ENCODE peak calls at places on chromosomes 7 and 10, in six cellular contexts. H, U, S, L, R and Y are unnamed samples.

GRCh38 chr10:132364594-132364970 is 32.4 kb upstream of the PWWP2B start:
- DNase-seq in H (no peak), U (no peak), S (no peak), L (no peak), R (no peak), Y (no peak)

GRCh38 chr7:108450160-108450559 is 6.1 kb downstream of the NRCAM start:
- DNase-seq in H (no peak), U (no peak), S (no peak), L (no peak), R (no peak), Y (no peak)

GRCh38 chr10:63614371-63614891 is 93.2 kb downstream of the REEP3 start:
- DNase-seq in H (no peak), U (no peak), S (no peak), L (no peak), R (no peak), Y (peak)

GRCh38 chr10:121455377-121455776 is 142.9 kb downstream of the FGFR2 start:
- DNase-seq in H (no peak), U (no peak), S (no peak), L (no peak), R (no peak), Y (no peak)

GRCh38 chr7:142992427-142992826 is 30.3 kb upstream of the KEL start:
- DNase-seq in H (no peak), U (no peak), S (no peak), L (no peak), R (no peak), Y (no peak)

GRCh38 chr10:4214912-4215311 is 429.9 kb upstream of the KLF6 start:
- DNase-seq in H (no peak), U (no peak), S (no peak), L (no peak), R (no peak), Y (no peak)

GRCh38 chr10:84076540-84077195 is 62.6 kb upstream of the GHITM start:
- DNase-seq in H (no peak), U (no peak), S (no peak), L (no peak), R (peak), Y (no peak)

GRCh38 chr10:70619271-70620019 is 16.9 kb upstream of the PRF1 start:
- DNase-seq in H (no peak), U (no peak), S (no peak), L (no peak), R (no peak), Y (no peak)

GRCh38 chr10:69311309-69311708 is 33.0 kb downstream of the HK1 start:
- DNase-seq in H (no peak), U (no peak), S (no peak), L (no peak), R (no peak), Y (no peak)

GRCh38 chr10:73871915-73872710 is 2.2 kb downstream of the CAMK2G start:
- DNase-seq in H (no peak), U (no peak), S (no peak), L (no peak), R (no peak), Y (no peak)

GRCh38 chr7:20141666-20142065 is 75.5 kb downstream of the MACC1 start:
- DNase-seq in H (no peak), U (no peak), S (no peak), L (no peak), R (no peak), Y (no peak)

GRCh38 chr7:123417580-123417979 is 116.8 kb downstream of the IQUB start:
- DNase-seq in H (no peak), U (no peak), S (no peak), L (no peak), R (no peak), Y (no peak)

GRCh38 chr7:14197280-14197679 is 207.8 kb upstream of the ETV1 start:
- DNase-seq in H (no peak), U (no peak), S (no peak), L (no peak), R (no peak), Y (peak)

GRCh38 chr7:95558866-95559265 is 37.5 kb downstream of the PDK4 start:
- DNase-seq in H (no peak), U (no peak), S (no peak), L (no peak), R (no peak), Y (no peak)

GRCh38 chr7:98420966-98421612 is 20.2 kb upstream of the BAIAP2L1 start:
- DNase-seq in H (peak), U (peak), S (no peak), L (peak), R (peak), Y (peak)

GRCh38 chr7:115476666-115477065 is 553.9 kb downstream of the TFEC start:
- DNase-seq in H (no peak), U (no peak), S (no peak), L (no peak), R (peak), Y (no peak)

GRCh38 chr7:22801907-22802306 is 20.7 kb downstream of the TOMM7 start:
- DNase-seq in H (no peak), U (no peak), S (no peak), L (no peak), R (no peak), Y (no peak)

GRCh38 chr10:124875596-124875995 is 66.3 kb upstream of the ZRANB1 start:
- DNase-seq in H (no peak), U (no peak), S (no peak), L (no peak), R (no peak), Y (no peak)

GRCh38 chr10:96638120-96638519 is 51.3 kb upstream of the TM9SF3 start:
- DNase-seq in H (no peak), U (no peak), S (no peak), L (no peak), R (no peak), Y (no peak)

GRCh38 chr7:53602817-53603418 is 567.5 kb downstream of the POM121L12 start:
- DNase-seq in H (no peak), U (no peak), S (no peak), L (no peak), R (no peak), Y (no peak)

GRCh38 chr7:101367676-101368075 is 5.0 kb downstream of the COL26A1 start:
- DNase-seq in H (no peak), U (no peak), S (no peak), L (no peak), R (no peak), Y (no peak)

GRCh38 chr7:151341357-151342101 is at the start of gene NUB1:
- DNase-seq in H (peak), U (peak), S (peak), L (peak), R (peak), Y (peak)

GRCh38 chr7:45501788-45502187 is 72.4 kb upstream of the ADCY1 start:
- DNase-seq in H (no peak), U (no peak), S (no peak), L (no peak), R (no peak), Y (no peak)

GRCh38 chr10:109765838-109766237 is 157.5 kb downstream of the XPNPEP1 start:
- DNase-seq in H (no peak), U (no peak), S (no peak), L (no peak), R (no peak), Y (no peak)

GRCh38 chr7:128733278-128733645 is 5.9 kb upstream of the CALU start:
- DNase-seq in H (no peak), U (no peak), S (no peak), L (no peak), R (no peak), Y (no peak)

DNA sequence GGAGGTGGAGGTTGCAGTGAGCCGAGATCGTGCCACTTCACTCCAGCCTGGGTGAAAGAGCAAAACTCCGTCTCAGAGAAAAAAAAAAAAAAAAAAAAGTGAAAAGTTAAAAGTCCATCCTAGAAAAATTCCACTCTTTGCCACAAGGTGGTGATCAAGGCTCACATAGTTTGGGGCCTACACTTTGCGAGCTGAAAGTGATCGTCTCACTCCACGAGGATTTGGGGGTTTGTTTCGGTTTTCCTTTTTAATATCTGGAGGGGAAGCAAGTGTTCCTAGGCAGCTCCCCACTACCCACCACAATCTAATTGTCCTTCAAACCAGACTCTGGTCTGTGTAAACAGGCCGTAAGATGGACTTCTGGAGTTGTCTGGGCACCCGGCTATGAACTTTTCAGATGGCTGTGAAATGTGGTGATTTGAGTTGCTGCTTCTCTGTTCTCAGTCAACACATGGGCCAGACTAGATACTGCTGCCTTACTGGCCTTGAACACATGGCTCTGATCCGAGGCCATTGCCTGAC is 27.1 kb downstream of the PRLHR start:
- DNase-seq in H (peak), U (no peak), S (no peak), L (no peak), R (peak), Y (peak)
- H3K4me3 ChIP-seq in H (no peak), U (peak), S (no peak), L (no peak), R (no peak), Y (no peak)

GRCh38 chr10:12068467-12069269 is at the start of gene DHTKD1:
- DNase-seq in H (peak), U (peak), S (peak), L (peak), R (peak), Y (peak)
- TF ChIP-seq CTCF in H (peak), U (peak), S (peak), L (peak), R (peak), Y (peak)

GRCh38 chr10:50512743-50513416 is 110.9 kb downstream of the SGMS1 start:
- DNase-seq in H (no peak), U (no peak), S (no peak), L (no peak), R (no peak), Y (no peak)
- H3K4me3 ChIP-seq in H (no peak), U (no peak), S (no peak), L (no peak), R (no peak), Y (no peak)

GRCh38 chr7:67625257-67625713 is 628.7 kb downstream of the TYW1 start:
- DNase-seq in H (peak), U (peak), S (peak), L (peak), R (peak), Y (peak)
- TF ChIP-seq CTCF in H (peak), U (peak), S (peak), L (peak), R (peak), Y (peak)

DNA sequence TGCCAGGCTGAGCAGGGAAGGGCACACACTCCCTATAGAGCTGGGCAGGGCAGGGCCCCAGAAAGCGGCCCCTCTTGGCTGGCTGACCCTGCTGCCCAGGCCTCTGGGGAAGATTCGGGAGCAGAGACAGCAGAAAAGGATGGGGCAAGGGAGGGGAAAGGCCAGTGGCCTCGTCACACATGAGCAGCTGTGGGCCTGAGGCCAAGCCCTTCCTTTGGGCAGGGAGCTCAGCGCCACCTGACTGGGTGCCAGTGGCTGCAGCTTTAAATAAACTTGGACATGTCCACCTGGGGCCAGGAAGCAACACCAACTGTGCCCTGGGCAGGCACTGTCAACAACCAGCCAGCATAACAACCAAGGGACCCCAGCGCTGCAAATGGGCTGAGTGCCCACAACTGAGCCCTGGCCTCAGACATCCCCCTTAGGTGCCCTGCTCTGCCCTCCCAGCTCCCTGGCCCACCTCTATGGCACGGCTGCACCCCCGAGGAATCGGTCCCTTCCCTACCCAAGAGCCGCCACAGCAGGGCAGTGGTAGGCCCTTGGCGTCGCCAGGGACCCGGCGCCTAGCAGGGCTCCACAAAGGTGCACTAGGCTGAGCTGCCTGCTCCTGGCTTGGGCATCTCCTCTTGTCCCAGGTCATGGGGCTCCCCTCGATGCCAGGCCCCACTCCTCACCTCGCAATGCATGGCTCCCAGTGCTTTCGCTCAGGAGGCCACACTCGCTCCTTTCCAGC is 2.6 kb downstream of the CAMK2B start:
- DNase-seq in H (no peak), U (no peak), S (no peak), L (no peak), R (no peak), Y (peak)
- H3K4me3 ChIP-seq in H (no peak), U (no peak), S (no peak), L (peak), R (no peak), Y (no peak)

GRCh38 chr7:141597966-141598365 is 46.8 kb downstream of the AGK start:
- DNase-seq in H (no peak), U (no peak), S (no peak), L (no peak), R (no peak), Y (no peak)

GRCh38 chr7:141598408-141598807 is 47.2 kb downstream of the AGK start:
- DNase-seq in H (no peak), U (no peak), S (no peak), L (no peak), R (no peak), Y (no peak)

GRCh38 chr7:141600607-141601006 is 49.4 kb downstream of the AGK start:
- DNase-seq in H (no peak), U (no peak), S (no peak), L (no peak), R (no peak), Y (no peak)

DNA sequence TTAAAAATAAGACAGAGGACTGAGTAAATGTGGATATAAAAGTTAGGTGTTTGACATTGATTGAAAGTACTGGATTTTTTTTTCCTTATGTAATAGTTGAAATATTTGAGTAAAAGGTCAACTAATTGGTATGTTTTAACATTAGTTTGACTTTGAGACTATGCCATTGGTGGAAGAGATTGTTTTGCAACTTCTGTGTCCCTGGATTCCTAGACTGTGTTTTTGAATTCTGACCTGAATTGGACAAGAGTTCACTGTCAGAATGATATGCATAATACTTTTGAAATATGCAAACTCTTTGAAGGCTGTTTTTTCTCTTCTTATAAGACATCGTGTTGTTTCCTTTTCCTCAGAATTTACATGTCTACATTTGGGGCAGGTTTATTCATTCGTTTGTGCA is 48.9 kb downstream of the AGK start:
- DNase-seq in H (no peak), U (no peak), S (no peak), L (no peak), R (no peak), Y (no peak)
- TF ChIP-seq CTCF in H (no peak), U (no peak), S (no peak), L (no peak), R (no peak), Y (no peak)